ENCODE peak calls at places on chromosomes 5 and 9, in eight cellular contexts. Z is A673, R is Right ventricle myocardium superior, B is substantia nigra, H is NCI-H1092 treated with DMSO at 0.1 percent for 48 hours, C is HEK293T, L is hypothalamus, U is KG1. J is an unnamed sample.

GRCh38 chr5:101942321-101942882 is 353.7 kb downstream of the SLCO4C1 start:
- DNase-seq in Z (peak; percentile 61), R (no peak), B (peak; percentile 1), H (peak; percentile 46), C (peak; percentile 35), L (no peak), U (no peak), J (no peak)

GRCh38 chr5:137492321-137492720 is 6.8 kb downstream of the SPOCK1 start:
- DNase-seq in Z (no peak), R (no peak), B (no peak), H (no peak), C (no peak), L (no peak), U (no peak), J (no peak)

GRCh38 chr9:14223081-14223480 is 90.9 kb downstream of the NFIB start:
- DNase-seq in Z (no peak), R (no peak), B (no peak), H (no peak), C (no peak), L (no peak), U (no peak), J (no peak)

GRCh38 chr5:137248476-137248970 is 250.6 kb downstream of the SPOCK1 start:
- DNase-seq in Z (no peak), R (no peak), B (no peak), H (no peak), C (no peak), L (no peak), U (no peak), J (no peak)

GRCh38 chr9:27125030-27125429 is 16.0 kb downstream of the TEK start:
- DNase-seq in Z (no peak), R (peak; percentile 73), B (peak; percentile 23), H (peak; percentile 66), C (no peak), L (no peak), U (no peak), J (no peak)

GRCh38 chr9:128607642-128608350 is 48.9 kb downstream of the DYNC2I2 start:
- DNase-seq in Z (no peak), R (peak; percentile 86), B (peak; percentile 70), H (peak; percentile 99), C (no peak), L (no peak), U (no peak), J (peak; percentile 86)

GRCh38 chr9:127505396-127506116 is 54.2 kb downstream of the LRSAM1 start:
- DNase-seq in Z (peak; percentile 51), R (no peak), B (no peak), H (no peak), C (peak; percentile 62), L (no peak), U (peak; percentile 4), J (peak; percentile 44)

GRCh38 chr5:122844136-122844915 is 1.1 kb upstream of the SNX24 start:
- DNase-seq in Z (no peak), R (no peak), B (no peak), H (no peak), C (no peak), L (no peak), U (no peak), J (no peak)

GRCh38 chr9:34710023-34710422 is at the start of gene CCL21:
- DNase-seq in Z (no peak), R (peak; percentile 81), B (no peak), H (no peak), C (no peak), L (no peak), U (no peak), J (no peak)

GRCh38 chr9:29691758-29692407 is 2118.6 kb upstream of the C9orf72 start:
- DNase-seq in Z (peak; percentile 89), R (no peak), B (peak; percentile 2), H (peak; percentile 5), C (peak; percentile 36), L (no peak), U (no peak), J (peak; percentile 72)

GRCh38 chr9:93276973-93277372 is 93.0 kb downstream of the WNK2 start:
- DNase-seq in Z (no peak), R (no peak), B (no peak), H (no peak), C (no peak), L (no peak), U (no peak), J (peak; percentile 14)

GRCh38 chr9:70998962-70999361 is 122.5 kb downstream of the TRPM3 start:
- DNase-seq in Z (no peak), R (no peak), B (no peak), H (no peak), C (no peak), L (no peak), U (no peak), J (no peak)

J was measured in NCI-H524.